ENCODE peak calls at places on chromosomes 2 and 18, in ten cellular contexts. B, V, J, F, Y, O, X, E, M and R are unnamed samples.

GRCh38 chr2:217689053-217689452 is 313.7 kb downstream of the TNS1 start:
- DNase-seq in O (no peak), V (no peak), E (no peak), X (no peak), M (no peak), F (no peak), Y (no peak), J (peak; percentile 29), B (no peak), R (no peak)

GRCh38 chr2:138059487-138059886 is 95.2 kb downstream of the HNMT start:
- DNase-seq in O (no peak), B (no peak), V (no peak), X (no peak), E (no peak), M (no peak), Y (no peak), J (no peak), F (no peak), R (no peak)

GRCh38 chr2:42127425-42128424 is 41.4 kb upstream of the EML4 start:
- DNase-seq in B (no peak), J (no peak), E (no peak), X (no peak), M (no peak), V (no peak), O (no peak), F (no peak), Y (peak; percentile 41), R (no peak)

GRCh38 chr2:167509585-167509984 is 621.3 kb downstream of the XIRP2 start:
- DNase-seq in E (peak; percentile 55), B (no peak), M (no peak), Y (no peak), J (peak; percentile 94), X (no peak), F (no peak), O (peak; percentile 63), V (no peak), R (peak; percentile 16)

GRCh38 chr2:26453421-26454329 is 24.2 kb downstream of the OTOF start:
- DNase-seq in M (no peak), Y (no peak), F (no peak), B (no peak), V (no peak), J (peak; percentile 35), E (no peak), O (no peak), X (no peak), R (no peak)

GRCh38 chr2:162297925-162298552 is 20.4 kb downstream of the IFIH1 start:
- DNase-seq in M (no peak), E (peak; percentile 75), B (peak; percentile 56), Y (peak; percentile 63), J (no peak), X (peak; percentile 53), V (peak; percentile 7), F (no peak), O (peak; percentile 68), R (no peak)

GRCh38 chr2:102753563-102754159 is 8.2 kb upstream of the TMEM182 start:
- DNase-seq in O (peak; percentile 47), V (peak; percentile 15), X (no peak), J (no peak), M (no peak), F (no peak), Y (peak; percentile 19), E (peak; percentile 28), B (peak; percentile 13), R (no peak)

GRCh38 chr2:73931531-73932500 is 5.1 kb downstream of the DGUOK start:
- DNase-seq in B (no peak), J (no peak), M (no peak), Y (no peak), O (no peak), F (no peak), X (no peak), V (no peak), E (no peak), R (no peak)

GRCh38 chr2:218664653-218665052 is 5.2 kb downstream of the BCS1L start:
- DNase-seq in Y (no peak), M (no peak), F (no peak), J (no peak), O (no peak), B (no peak), V (no peak), E (no peak), X (no peak), R (no peak)

GRCh38 chr2:24049485-24050021 is at the start of gene FKBP1B:
- DNase-seq in E (peak; percentile 13), M (no peak), F (peak; percentile 24), J (peak; percentile 93), V (peak; percentile 40), O (peak; percentile 60), B (peak; percentile 43), Y (peak; percentile 27), X (peak; percentile 29), R (no peak)

GRCh38 chr2:42390401-42390969 is 29.5 kb upstream of the COX7A2L start:
- DNase-seq in Y (no peak), B (no peak), J (peak; percentile 4), M (no peak), X (no peak), E (no peak), V (no peak), F (no peak), O (no peak), R (no peak)

GRCh38 chr2:99480390-99480789 is 9.4 kb downstream of the REV1 start:
- DNase-seq in V (no peak), F (no peak), X (no peak), M (no peak), E (no peak), Y (no peak), O (no peak), J (no peak), B (no peak), R (no peak)

GRCh38 chr2:230869691-230870543 is 5.2 kb downstream of the ITM2C start:
- DNase-seq in Y (no peak), F (no peak), B (no peak), O (no peak), X (no peak), M (no peak), J (no peak), E (no peak), V (no peak), R (no peak)

GRCh38 chr2:72897785-72898184 is 10.6 kb downstream of the SPR start:
- DNase-seq in B (no peak), J (no peak), E (no peak), V (no peak), M (no peak), Y (no peak), X (no peak), F (no peak), O (no peak), R (no peak)

GRCh38 chr18:27707201-27707600 is 469.7 kb downstream of the CDH2 start:
- DNase-seq in X (no peak), E (no peak), F (no peak), J (no peak), V (no peak), O (no peak), M (no peak), B (no peak), Y (no peak), R (no peak)

GRCh38 chr2:29273004-29273703 is 157.9 kb downstream of the CLIP4 start:
- DNase-seq in V (no peak), B (no peak), F (no peak), Y (no peak), M (no peak), O (no peak), E (no peak), J (peak; percentile 36), X (no peak), R (no peak)

GRCh38 chr2:121272596-121272995 is 12.4 kb downstream of the TFCP2L1 start:
- DNase-seq in B (no peak), V (no peak), M (no peak), J (no peak), F (no peak), E (no peak), X (no peak), O (no peak), Y (no peak), R (no peak)

GRCh38 chr2:45256173-45256866 is 247.1 kb upstream of the SIX2 start:
- DNase-seq in J (peak; percentile 39), V (no peak), Y (no peak), F (no peak), O (no peak), M (no peak), X (no peak), E (no peak), B (no peak), R (no peak)

GRCh38 chr18:29161429-29161828 is 984.5 kb upstream of the CDH2 start:
- DNase-seq in M (no peak), O (no peak), X (no peak), F (no peak), V (no peak), Y (no peak), J (no peak), B (no peak), E (no peak), R (no peak)

GRCh38 chr18:22348521-22349316 is 69.0 kb downstream of the CTAGE1 start:
- DNase-seq in F (no peak), B (no peak), Y (no peak), O (peak; percentile 42), J (peak; percentile 71), X (no peak), V (no peak), E (no peak), M (no peak), R (no peak)

GRCh38 chr18:69230204-69230603 is 170.5 kb upstream of the DOK6 start:
- DNase-seq in F (no peak), V (no peak), J (no peak), M (no peak), E (no peak), X (no peak), O (no peak), B (no peak), Y (no peak), R (peak; percentile 11)

GRCh38 chr2:17646096-17646554 is 105.6 kb downstream of the VSNL1 start:
- DNase-seq in F (no peak), B (peak; percentile 50), V (peak; percentile 41), M (no peak), J (no peak), O (peak; percentile 46), X (peak; percentile 81), E (peak; percentile 68), Y (peak; percentile 37), R (peak; percentile 54)

GRCh38 chr2:100852999-100853908 is 33.3 kb downstream of the NPAS2 start:
- DNase-seq in M (no peak), Y (no peak), B (no peak), O (no peak), F (no peak), X (no peak), J (peak; percentile 19), V (no peak), E (no peak), R (no peak)

GRCh38 chr18:62963522-62963921 is 248.2 kb downstream of the PHLPP1 start:
- DNase-seq in M (no peak), V (no peak), O (peak; percentile 42), E (no peak), F (no peak), B (no peak), J (no peak), Y (no peak), X (no peak), R (no peak)